ENCODE peak calls at places on chromosomes 11 and 22, in ten cellular contexts. One of them, this sample, is unnamed.

GRCh38 chr11:62116458-62116857 is 7.4 kb upstream of the INCENP start:
- DNase-seq in hippocampal formation: no peak
- DNase-seq in HCEC 1CT: no peak
- DNase-seq in HS-5: no peak
- DNase-seq in AG10803: no peak
- DNase-seq in T follicular helper cell: no peak
- DNase-seq in GM10248: no peak
- DNase-seq in left colon: no peak
- DNase-seq in SHP77 treated with DMSO at 0.1 percent for 48 hours: no peak
- DNase-seq in NCI-H345: no peak
- DNase-seq in this sample: no peak

GRCh38 chr11:127106142-127106541 is 105.6 kb upstream of the KIRREL3 start:
- DNase-seq in AG10803: peak; percentile 26
- DNase-seq in GM10248: no peak
- DNase-seq in SHP77 treated with DMSO at 0.1 percent for 48 hours: peak; percentile 4
- DNase-seq in NCI-H345: peak; percentile 98
- DNase-seq in T follicular helper cell: no peak
- DNase-seq in left colon: no peak
- DNase-seq in HCEC 1CT: no peak
- DNase-seq in HS-5: no peak
- DNase-seq in hippocampal formation: no peak
- DNase-seq in this sample: no peak

GRCh38 chr22:35219012-35219411 is 38.3 kb upstream of the HMGXB4 start:
- DNase-seq in SHP77 treated with DMSO at 0.1 percent for 48 hours: no peak
- DNase-seq in HS-5: no peak
- DNase-seq in T follicular helper cell: no peak
- DNase-seq in left colon: no peak
- DNase-seq in AG10803: peak; percentile 68
- DNase-seq in HCEC 1CT: peak; percentile 74
- DNase-seq in GM10248: no peak
- DNase-seq in NCI-H345: no peak
- DNase-seq in hippocampal formation: no peak
- DNase-seq in this sample: peak; percentile 36

GRCh38 chr11:44651535-44652130 is 75.1 kb upstream of the TSPAN18 start:
- DNase-seq in GM10248: no peak
- DNase-seq in SHP77 treated with DMSO at 0.1 percent for 48 hours: no peak
- DNase-seq in hippocampal formation: no peak
- DNase-seq in NCI-H345: no peak
- DNase-seq in left colon: no peak
- DNase-seq in AG10803: no peak
- DNase-seq in T follicular helper cell: no peak
- DNase-seq in HCEC 1CT: no peak
- DNase-seq in HS-5: no peak
- DNase-seq in this sample: no peak

GRCh38 chr11:74731301-74732094 is at the start of gene CHRDL2:
- DNase-seq in T follicular helper cell: no peak
- DNase-seq in left colon: no peak
- DNase-seq in HS-5: no peak
- DNase-seq in SHP77 treated with DMSO at 0.1 percent for 48 hours: no peak
- DNase-seq in hippocampal formation: no peak
- DNase-seq in AG10803: peak; percentile 40
- DNase-seq in GM10248: no peak
- DNase-seq in NCI-H345: no peak
- DNase-seq in HCEC 1CT: no peak
- DNase-seq in this sample: no peak

GRCh38 chr11:120331301-120331966 is 4.8 kb upstream of the ARHGEF12 start:
- DNase-seq in hippocampal formation: no peak
- DNase-seq in NCI-H345: no peak
- DNase-seq in AG10803: peak; percentile 94
- DNase-seq in HCEC 1CT: peak; percentile 92
- DNase-seq in HS-5: peak; percentile 88
- DNase-seq in T follicular helper cell: no peak
- DNase-seq in SHP77 treated with DMSO at 0.1 percent for 48 hours: no peak
- DNase-seq in GM10248: no peak
- DNase-seq in left colon: no peak
- DNase-seq in this sample: peak; percentile 29

GRCh38 chr22:17192186-17192585 is 27.0 kb downstream of the ADA2 start:
- DNase-seq in NCI-H345: no peak
- DNase-seq in T follicular helper cell: no peak
- DNase-seq in SHP77 treated with DMSO at 0.1 percent for 48 hours: no peak
- DNase-seq in HS-5: no peak
- DNase-seq in HCEC 1CT: no peak
- DNase-seq in left colon: no peak
- DNase-seq in hippocampal formation: no peak
- DNase-seq in AG10803: no peak
- DNase-seq in GM10248: no peak
- DNase-seq in this sample: no peak

GRCh38 chr11:12764187-12764914 is 90.1 kb downstream of the TEAD1 start:
- DNase-seq in T follicular helper cell: no peak
- DNase-seq in HCEC 1CT: no peak
- DNase-seq in SHP77 treated with DMSO at 0.1 percent for 48 hours: no peak
- DNase-seq in hippocampal formation: no peak
- DNase-seq in HS-5: no peak
- DNase-seq in NCI-H345: peak; percentile 18
- DNase-seq in left colon: no peak
- DNase-seq in AG10803: no peak
- DNase-seq in GM10248: no peak
- DNase-seq in this sample: no peak

GRCh38 chr22:38753894-38754246 is 1.9 kb downstream of the SUN2 start:
- DNase-seq in HS-5: no peak
- DNase-seq in NCI-H345: no peak
- DNase-seq in SHP77 treated with DMSO at 0.1 percent for 48 hours: no peak
- DNase-seq in AG10803: no peak
- DNase-seq in HCEC 1CT: no peak
- DNase-seq in T follicular helper cell: no peak
- DNase-seq in GM10248: no peak
- DNase-seq in hippocampal formation: no peak
- DNase-seq in left colon: no peak
- DNase-seq in this sample: no peak

GRCh38 chr11:8777907-8778767 is 95.5 kb downstream of the RPL27A start:
- DNase-seq in GM10248: peak; percentile 36
- DNase-seq in T follicular helper cell: no peak
- DNase-seq in HCEC 1CT: peak; percentile 78
- DNase-seq in AG10803: peak; percentile 80
- DNase-seq in left colon: no peak
- DNase-seq in hippocampal formation: no peak
- DNase-seq in NCI-H345: no peak
- DNase-seq in HS-5: no peak
- DNase-seq in SHP77 treated with DMSO at 0.1 percent for 48 hours: no peak
- DNase-seq in this sample: no peak

GRCh38 chr11:36361472-36361871 is 65.4 kb downstream of the PRR5L start:
- DNase-seq in NCI-H345: no peak
- DNase-seq in HCEC 1CT: no peak
- DNase-seq in hippocampal formation: no peak
- DNase-seq in GM10248: no peak
- DNase-seq in HS-5: no peak
- DNase-seq in T follicular helper cell: no peak
- DNase-seq in left colon: no peak
- DNase-seq in SHP77 treated with DMSO at 0.1 percent for 48 hours: no peak
- DNase-seq in AG10803: peak; percentile 15
- DNase-seq in this sample: no peak

GRCh38 chr11:18754308-18754707 is 28.3 kb upstream of the IGSF22 start:
- DNase-seq in AG10803: no peak
- DNase-seq in HS-5: no peak
- DNase-seq in T follicular helper cell: no peak
- DNase-seq in NCI-H345: no peak
- DNase-seq in hippocampal formation: no peak
- DNase-seq in SHP77 treated with DMSO at 0.1 percent for 48 hours: no peak
- DNase-seq in HCEC 1CT: no peak
- DNase-seq in GM10248: no peak
- DNase-seq in left colon: no peak
- DNase-seq in this sample: no peak

GRCh38 chr11:114280696-114281095 is 15.5 kb upstream of the NNMT start:
- DNase-seq in hippocampal formation: no peak
- DNase-seq in GM10248: no peak
- DNase-seq in HCEC 1CT: peak; percentile 86
- DNase-seq in AG10803: peak; percentile 96
- DNase-seq in HS-5: no peak
- DNase-seq in SHP77 treated with DMSO at 0.1 percent for 48 hours: peak; percentile 84
- DNase-seq in NCI-H345: peak; percentile 71
- DNase-seq in T follicular helper cell: no peak
- DNase-seq in left colon: no peak
- DNase-seq in this sample: peak; percentile 27

GRCh38 chr11:132539590-132540368 is 992.5 kb downstream of the OPCML start:
- DNase-seq in SHP77 treated with DMSO at 0.1 percent for 48 hours: no peak
- DNase-seq in left colon: no peak
- DNase-seq in hippocampal formation: no peak
- DNase-seq in T follicular helper cell: no peak
- DNase-seq in NCI-H345: peak; percentile 11
- DNase-seq in GM10248: no peak
- DNase-seq in HCEC 1CT: no peak
- DNase-seq in AG10803: no peak
- DNase-seq in HS-5: no peak
- DNase-seq in this sample: no peak

GRCh38 chr11:59076876-59077571 is 9.1 kb upstream of the GLYATL1B start:
- DNase-seq in left colon: no peak
- DNase-seq in GM10248: peak; percentile 59
- DNase-seq in SHP77 treated with DMSO at 0.1 percent for 48 hours: no peak
- DNase-seq in hippocampal formation: no peak
- DNase-seq in HCEC 1CT: no peak
- DNase-seq in HS-5: no peak
- DNase-seq in NCI-H345: no peak
- DNase-seq in T follicular helper cell: no peak
- DNase-seq in AG10803: no peak
- DNase-seq in this sample: no peak

GRCh38 chr22:31346733-31347250 is 646 bp upstream of the PATZ1 start:
- DNase-seq in hippocampal formation: no peak
- DNase-seq in GM10248: peak; percentile 85
- DNase-seq in T follicular helper cell: no peak
- DNase-seq in HS-5: no peak
- DNase-seq in SHP77 treated with DMSO at 0.1 percent for 48 hours: peak; percentile 19
- DNase-seq in left colon: peak; percentile 63
- DNase-seq in NCI-H345: peak; percentile 82
- DNase-seq in HCEC 1CT: peak; percentile 59
- DNase-seq in AG10803: no peak
- DNase-seq in this sample: no peak

GRCh38 chr11:9691865-9692264 is 28.0 kb downstream of the SWAP70 start:
- DNase-seq in HS-5: peak; percentile 42
- DNase-seq in AG10803: no peak
- DNase-seq in SHP77 treated with DMSO at 0.1 percent for 48 hours: no peak
- DNase-seq in T follicular helper cell: no peak
- DNase-seq in HCEC 1CT: peak; percentile 79
- DNase-seq in GM10248: no peak
- DNase-seq in left colon: no peak
- DNase-seq in NCI-H345: no peak
- DNase-seq in hippocampal formation: no peak
- DNase-seq in this sample: peak; percentile 16

GRCh38 chr22:37716708-37717107 is 19.9 kb downstream of the TRIOBP start:
- DNase-seq in HCEC 1CT: no peak
- DNase-seq in HS-5: peak; percentile 84
- DNase-seq in AG10803: peak; percentile 82
- DNase-seq in left colon: no peak
- DNase-seq in SHP77 treated with DMSO at 0.1 percent for 48 hours: no peak
- DNase-seq in NCI-H345: no peak
- DNase-seq in GM10248: no peak
- DNase-seq in T follicular helper cell: no peak
- DNase-seq in hippocampal formation: no peak
- DNase-seq in this sample: peak; percentile 29

GRCh38 chr11:101860694-101861371 is 54.0 kb upstream of the CEP126 start:
- DNase-seq in hippocampal formation: no peak
- DNase-seq in HS-5: peak; percentile 76
- DNase-seq in T follicular helper cell: no peak
- DNase-seq in left colon: no peak
- DNase-seq in NCI-H345: peak; percentile 55
- DNase-seq in HCEC 1CT: peak; percentile 78
- DNase-seq in GM10248: peak; percentile 28
- DNase-seq in SHP77 treated with DMSO at 0.1 percent for 48 hours: no peak
- DNase-seq in AG10803: peak; percentile 79
- DNase-seq in this sample: no peak

GRCh38 chr22:50620861-50621490 is 7.0 kb downstream of the ARSA start:
- DNase-seq in left colon: peak; percentile 48
- DNase-seq in NCI-H345: peak; percentile 51
- DNase-seq in T follicular helper cell: peak; percentile 66
- DNase-seq in AG10803: no peak
- DNase-seq in HCEC 1CT: no peak
- DNase-seq in GM10248: peak; percentile 62
- DNase-seq in HS-5: no peak
- DNase-seq in hippocampal formation: no peak
- DNase-seq in SHP77 treated with DMSO at 0.1 percent for 48 hours: peak; percentile 13
- DNase-seq in this sample: no peak

GRCh38 chr22:24588370-24588755 is 4.5 kb downstream of the LRRC75B start:
- DNase-seq in NCI-H345: no peak
- DNase-seq in HS-5: no peak
- DNase-seq in GM10248: no peak
- DNase-seq in SHP77 treated with DMSO at 0.1 percent for 48 hours: no peak
- DNase-seq in hippocampal formation: peak; percentile 90
- DNase-seq in AG10803: no peak
- DNase-seq in T follicular helper cell: no peak
- DNase-seq in left colon: no peak
- DNase-seq in HCEC 1CT: no peak
- DNase-seq in this sample: no peak

GRCh38 chr11:17508816-17509215 is 32.2 kb upstream of the ABCC8 start:
- DNase-seq in hippocampal formation: no peak
- DNase-seq in GM10248: no peak
- DNase-seq in NCI-H345: no peak
- DNase-seq in HS-5: no peak
- DNase-seq in AG10803: no peak
- DNase-seq in HCEC 1CT: no peak
- DNase-seq in SHP77 treated with DMSO at 0.1 percent for 48 hours: no peak
- DNase-seq in left colon: no peak
- DNase-seq in T follicular helper cell: no peak
- DNase-seq in this sample: no peak

GRCh38 chr22:48523761-48524160 is 1303.9 kb downstream of the BRD1 start:
- DNase-seq in AG10803: no peak
- DNase-seq in NCI-H345: no peak
- DNase-seq in hippocampal formation: no peak
- DNase-seq in left colon: no peak
- DNase-seq in SHP77 treated with DMSO at 0.1 percent for 48 hours: no peak
- DNase-seq in T follicular helper cell: no peak
- DNase-seq in HS-5: no peak
- DNase-seq in GM10248: no peak
- DNase-seq in HCEC 1CT: no peak
- DNase-seq in this sample: no peak

GRCh38 chr11:79973701-79974626 is 533.1 kb upstream of the TENM4 start:
- DNase-seq in HCEC 1CT: no peak
- DNase-seq in T follicular helper cell: no peak
- DNase-seq in hippocampal formation: no peak
- DNase-seq in AG10803: peak; percentile 49
- DNase-seq in left colon: no peak
- DNase-seq in SHP77 treated with DMSO at 0.1 percent for 48 hours: no peak
- DNase-seq in GM10248: no peak
- DNase-seq in HS-5: peak; percentile 8
- DNase-seq in NCI-H345: no peak
- DNase-seq in this sample: no peak

GRCh38 chr22:30196141-30196866 is 50.3 kb downstream of the LIF start:
- DNase-seq in HS-5: peak; percentile 99
- DNase-seq in left colon: peak; percentile 79
- DNase-seq in SHP77 treated with DMSO at 0.1 percent for 48 hours: peak; percentile 100
- DNase-seq in HCEC 1CT: peak; percentile 100
- DNase-seq in hippocampal formation: no peak
- DNase-seq in NCI-H345: peak; percentile 77
- DNase-seq in AG10803: peak; percentile 99
- DNase-seq in GM10248: peak; percentile 55
- DNase-seq in T follicular helper cell: peak; percentile 3
- DNase-seq in this sample: peak; percentile 100

GRCh38 chr11:85756401-85757200 is 54.3 kb downstream of the SYTL2 start:
- DNase-seq in HS-5: no peak
- DNase-seq in HCEC 1CT: no peak
- DNase-seq in SHP77 treated with DMSO at 0.1 percent for 48 hours: no peak
- DNase-seq in hippocampal formation: no peak
- DNase-seq in T follicular helper cell: peak; percentile 4
- DNase-seq in NCI-H345: no peak
- DNase-seq in AG10803: no peak
- DNase-seq in GM10248: no peak
- DNase-seq in left colon: peak; percentile 83
- DNase-seq in this sample: peak; percentile 58

GRCh38 chr11:59216654-59217640 is 4.2 kb upstream of the MPEG1 start:
- DNase-seq in GM10248: peak; percentile 64
- DNase-seq in left colon: peak; percentile 48
- DNase-seq in NCI-H345: no peak
- DNase-seq in HCEC 1CT: peak; percentile 82
- DNase-seq in AG10803: peak; percentile 58
- DNase-seq in T follicular helper cell: no peak
- DNase-seq in hippocampal formation: no peak
- DNase-seq in SHP77 treated with DMSO at 0.1 percent for 48 hours: no peak
- DNase-seq in HS-5: peak; percentile 74
- DNase-seq in this sample: peak; percentile 41

GRCh38 chr22:40665312-40665711 is 14.0 kb upstream of the MCHR1 start:
- DNase-seq in left colon: no peak
- DNase-seq in AG10803: peak; percentile 78
- DNase-seq in NCI-H345: no peak
- DNase-seq in HS-5: no peak
- DNase-seq in hippocampal formation: no peak
- DNase-seq in SHP77 treated with DMSO at 0.1 percent for 48 hours: no peak
- DNase-seq in GM10248: no peak
- DNase-seq in T follicular helper cell: no peak
- DNase-seq in HCEC 1CT: no peak
- DNase-seq in this sample: no peak